ENCODE peak calls at places on chromosome 12, in four cellular contexts. M is sigmoid colon, C is spleen, W is lower leg skin. B is an unnamed sample.

GRCh38 chr12:131865196-131865875 is 29.1 kb upstream of the ULK1 start:
- DNase-seq in W (no peak), M (no peak), C (no peak), B (no peak)

GRCh38 chr12:51028811-51029146 is 2.6 kb upstream of the SLC11A2 start:
- DNase-seq in W (no peak), C (no peak), M (no peak), B (no peak)

GRCh38 chr12:63423839-63424238 is 244.5 kb downstream of the DPY19L2 start:
- DNase-seq in C (no peak), W (no peak), M (no peak), B (no peak)

GRCh38 chr12:4482936-4483335 is 37.3 kb upstream of the FGF6 start:
- DNase-seq in C (no peak), M (no peak), W (no peak), B (no peak)

GRCh38 chr12:130286741-130287140 is 50.9 kb upstream of the PIWIL1 start:
- DNase-seq in W (no peak), C (no peak), M (no peak), B (no peak)

GRCh38 chr12:102478416-102479098 is 1.8 kb downstream of the IGF1 start:
- DNase-seq in C (no peak), M (no peak), W (no peak), B (no peak)

GRCh38 chr12:63124778-63125177 is 26.2 kb downstream of the AVPR1A start:
- DNase-seq in W (no peak), M (no peak), C (no peak), B (no peak)

GRCh38 chr12:128920468-128920867 is 67.2 kb downstream of the GLT1D1 start:
- DNase-seq in C (no peak), M (no peak), W (peak; percentile 60), B (no peak)

GRCh38 chr12:79644274-79645234 is 46.2 kb downstream of the PAWR start:
- DNase-seq in C (no peak), M (no peak), W (no peak), B (no peak)

GRCh38 chr12:131195796-131196195 is 242.1 kb downstream of the ADGRD1 start:
- DNase-seq in C (peak; percentile 72), W (no peak), M (no peak), B (no peak)

GRCh38 chr12:94286580-94287244 is 138.3 kb downstream of the PLXNC1 start:
- DNase-seq in C (no peak), W (no peak), M (no peak), B (no peak)

GRCh38 chr12:52992699-52993557 is 13.3 kb upstream of the EIF4B start:
- DNase-seq in C (no peak), W (no peak), M (no peak), B (no peak)

GRCh38 chr12:81758421-81759214 is 532 bp downstream of the PPFIA2 start:
- DNase-seq in C (peak; percentile 70), W (no peak), M (peak; percentile 62), B (no peak)

GRCh38 chr12:56160160-56160763 is 2.1 kb downstream of the MYL6 start:
- DNase-seq in M (no peak), W (no peak), C (peak; percentile 86), B (no peak)

GRCh38 chr12:39102474-39103209 is 197.3 kb upstream of the CPNE8 start:
- DNase-seq in C (no peak), M (no peak), W (no peak), B (no peak)

GRCh38 chr12:89325495-89325894 is 26.8 kb downstream of the DUSP6 start:
- DNase-seq in M (no peak), W (no peak), C (no peak), B (no peak)

GRCh38 chr12:94660436-94660835 is 10.1 kb upstream of the TMCC3 start:
- DNase-seq in C (no peak), M (no peak), W (no peak), B (no peak)

GRCh38 chr12:130481392-130481879 is 143.7 kb downstream of the PIWIL1 start:
- DNase-seq in M (no peak), C (no peak), W (no peak), B (no peak)

GRCh38 chr12:121537814-121538698 is 42.8 kb downstream of the KDM2B start:
- DNase-seq in C (no peak), M (peak; percentile 64), W (no peak), B (no peak)

GRCh38 chr12:42780671-42781070 is 191.1 kb upstream of the PRICKLE1 start:
- DNase-seq in W (no peak), C (no peak), M (no peak), B (no peak)
- TF ChIP-seq POLR2A in W (no peak), C (no peak), M (no peak), B (no peak)

DNA sequence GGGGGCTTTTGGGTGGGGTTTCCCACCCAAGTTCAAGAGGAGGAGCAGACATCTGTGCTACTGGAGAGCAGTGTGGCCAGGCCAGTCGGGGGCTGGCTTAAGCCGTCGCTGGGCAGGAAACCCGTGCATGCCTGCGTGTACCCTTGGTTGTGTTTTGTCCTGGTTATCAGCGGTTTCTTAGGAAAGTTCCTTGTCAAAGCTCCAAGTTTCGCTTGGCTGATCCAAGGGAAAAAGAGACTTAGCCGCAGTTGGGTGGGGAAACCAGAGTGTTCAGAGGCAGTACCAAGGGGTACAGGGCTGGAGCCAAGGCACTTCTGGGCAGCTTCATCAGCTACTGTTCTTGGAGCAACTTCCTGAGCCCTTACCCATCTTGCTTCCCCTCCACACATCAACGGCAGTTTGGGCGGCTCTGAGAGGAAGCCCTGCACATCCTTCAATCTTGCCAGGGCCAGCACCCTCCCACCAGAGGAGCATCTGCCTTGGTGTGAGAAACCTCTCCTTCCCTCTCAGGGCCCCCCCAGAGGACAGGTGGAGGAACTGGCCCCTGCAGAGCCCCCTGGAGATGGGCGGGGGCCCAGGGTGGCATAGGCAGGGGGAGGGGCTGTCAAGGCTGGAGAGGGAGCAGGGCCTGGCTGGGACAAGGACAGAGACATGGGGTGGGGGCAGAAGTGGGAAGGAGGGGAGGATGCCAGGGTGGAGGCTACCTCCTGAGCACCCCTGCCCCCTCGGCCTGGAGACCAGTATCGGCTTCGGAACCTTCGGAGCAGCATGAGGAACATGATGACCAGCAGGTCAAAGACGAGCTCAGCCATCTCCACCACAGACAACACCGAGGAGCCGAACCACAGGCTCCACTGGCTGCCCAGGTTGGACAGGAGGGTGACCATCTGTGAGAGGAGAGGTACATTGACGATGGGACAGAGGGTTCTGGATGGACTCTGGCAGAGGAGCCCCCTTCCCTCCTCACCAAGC is 5.8 kb upstream of the TNFRSF1A start:
- DNase-seq in C (peak; percentile 86), W (peak; percentile 79), M (peak; percentile 84), B (peak; percentile 67)
- TF ChIP-seq POLR2A in C (no peak), W (no peak), M (no peak), B (no peak)

DNA sequence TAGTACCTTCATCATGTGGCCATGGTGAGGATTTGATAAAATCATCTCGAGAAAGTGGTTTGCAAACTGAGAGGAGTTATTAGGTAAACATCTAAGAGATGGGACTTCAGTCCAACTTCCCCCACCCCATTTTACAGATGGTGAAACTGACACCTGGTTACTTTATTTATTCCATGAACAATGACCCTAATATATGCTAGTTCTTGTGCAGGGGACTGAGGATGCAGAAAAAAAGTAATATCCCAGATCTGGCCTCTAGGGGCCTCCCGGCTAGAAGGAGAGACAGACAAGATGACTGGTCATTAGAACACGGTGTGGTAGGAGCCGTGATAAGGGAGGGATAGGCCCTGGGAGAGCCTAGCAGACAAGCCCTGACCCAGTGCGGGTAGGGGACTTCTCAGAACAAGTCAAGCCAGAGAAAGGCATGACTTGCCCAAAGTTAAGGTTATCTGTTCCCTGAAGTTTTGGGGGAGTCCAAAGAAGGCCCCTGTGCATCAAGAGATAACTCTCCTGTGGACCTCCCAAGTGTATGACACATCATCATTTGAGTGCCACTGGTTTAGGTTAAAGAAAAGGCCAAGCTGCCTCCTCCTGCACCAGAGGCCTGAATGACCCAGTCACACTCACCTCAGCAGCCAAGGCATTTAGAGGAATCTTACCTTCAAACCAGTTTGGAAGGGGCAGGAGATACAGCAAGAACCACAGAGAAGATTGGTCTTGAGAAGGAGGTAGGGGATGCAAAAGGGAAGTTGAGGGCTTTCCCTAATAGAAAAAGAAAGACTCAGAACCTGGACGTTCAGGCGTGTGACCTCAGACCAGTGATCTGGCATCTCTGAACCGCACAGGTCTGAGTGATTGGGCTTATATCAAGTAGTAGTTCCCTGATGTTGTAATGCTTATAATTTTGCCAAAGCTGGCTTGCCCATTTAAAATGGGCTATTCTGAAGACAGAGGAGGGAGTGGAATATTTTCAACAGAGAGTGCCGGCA is 1.6 kb downstream of the CMKLR1 start:
- DNase-seq in M (no peak), C (peak; percentile 23), W (no peak), B (peak; percentile 36)
- TF ChIP-seq POLR2A in M (no peak), C (no peak), W (no peak), B (no peak)

DNA sequence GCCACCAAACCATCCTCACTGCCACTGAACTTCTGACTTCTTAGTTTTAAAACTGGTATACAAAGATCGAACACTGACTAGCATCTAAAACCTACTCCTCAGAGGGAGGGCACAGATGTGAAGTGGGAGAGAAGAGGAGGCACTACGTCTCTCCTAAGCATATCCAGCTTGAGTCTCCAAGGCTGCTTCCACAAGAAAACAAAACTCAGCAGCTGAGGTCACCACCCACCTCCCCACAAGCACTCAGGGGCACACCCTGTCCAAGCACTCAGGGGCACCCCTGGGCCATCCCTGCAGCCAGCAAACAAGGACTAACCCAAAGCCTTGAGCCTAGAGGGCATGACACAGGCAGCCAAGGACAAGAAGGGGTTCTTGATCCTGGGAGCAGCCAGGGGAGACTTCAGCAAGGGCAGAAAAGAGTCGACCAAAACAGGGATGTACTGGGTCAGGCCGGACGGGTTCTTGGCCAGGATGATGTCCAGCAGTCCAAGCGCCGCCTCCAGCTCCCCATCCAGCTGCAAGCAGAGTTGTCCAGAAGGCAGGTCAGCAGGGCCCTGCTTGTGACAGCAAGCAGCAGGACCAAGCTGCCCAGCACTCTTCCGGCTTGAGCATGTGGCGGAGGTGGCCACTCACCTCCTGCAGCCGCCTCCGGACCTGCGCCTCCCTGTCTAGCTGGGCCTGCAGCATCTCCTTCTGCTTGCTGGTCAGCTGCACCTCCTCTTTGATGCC is 34.8 kb downstream of the GCN1 start:
- DNase-seq in M (peak; percentile 73), C (no peak), W (no peak), B (no peak)
- TF ChIP-seq POLR2A in M (no peak), C (no peak), W (no peak), B (no peak)

DNA sequence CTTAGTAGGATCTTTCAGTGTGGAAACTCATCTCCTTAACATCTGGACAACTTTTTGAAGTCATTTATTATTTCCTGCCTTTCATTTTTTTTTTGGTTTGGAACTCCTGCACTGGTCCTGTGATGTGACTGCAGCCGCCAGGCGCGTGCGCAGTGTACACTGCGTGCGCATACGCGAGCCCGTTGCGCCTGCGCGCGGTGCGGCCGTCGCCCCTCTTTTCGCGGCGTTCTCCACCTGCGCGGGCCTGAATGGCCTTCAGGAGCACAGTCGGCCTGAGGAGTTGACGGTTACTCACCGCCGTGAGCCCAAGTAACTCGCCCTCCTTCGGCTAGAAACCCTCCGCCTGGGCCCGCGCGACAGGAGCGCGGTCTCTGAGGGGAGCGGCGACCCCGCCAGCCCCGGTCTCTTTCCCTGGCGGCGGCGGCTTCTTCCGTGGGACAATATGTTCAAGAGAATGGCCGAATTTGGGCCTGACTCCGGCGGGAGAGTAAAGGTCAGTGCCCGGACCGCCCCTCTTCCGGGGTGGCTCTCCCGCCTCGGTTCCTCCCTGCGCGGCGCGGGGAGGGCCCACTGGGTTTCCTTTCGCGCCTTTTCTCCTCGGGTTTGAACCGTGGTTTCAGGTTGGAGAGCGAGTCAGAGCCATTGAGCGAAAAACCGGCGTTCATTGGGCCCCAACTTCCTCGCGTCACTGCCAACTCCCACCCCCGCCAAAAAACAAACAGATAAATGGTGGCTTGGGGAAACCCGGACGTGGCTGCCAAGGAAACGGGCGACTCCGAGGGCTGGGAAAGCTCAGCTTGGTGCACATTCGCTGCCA is at the start of gene YEATS4:
- DNase-seq in M (peak; percentile 93), C (peak; percentile 96), W (peak; percentile 77), B (peak; percentile 86)
- TF ChIP-seq POLR2A in M (peak; percentile 43), C (peak; percentile 29), W (no peak), B (no peak)

GRCh38 chr12:104478396-104479140 is 21.8 kb downstream of the CHST11 start:
- DNase-seq in M (no peak), W (no peak), C (peak; percentile 83), B (no peak)
- TF ChIP-seq POLR2A in M (no peak), W (no peak), C (peak; percentile 24), B (no peak)

GRCh38 chr12:49104822-49105221 is 5.8 kb downstream of the LMBR1L start:
- DNase-seq in C (no peak), M (no peak), W (no peak), B (no peak)
- TF ChIP-seq POLR2A in C (no peak), M (no peak), W (no peak), B (no peak)

B was measured in heart left ventricle.